ENCODE peak calls at places on chromosome 15, in five cellular contexts. R, Y, I, B and T are unnamed samples.

GRCh38 chr15:77033729-77034619 is 36.9 kb downstream of the TSPAN3 start:
- DNase-seq in R (no peak), Y (peak), I (no peak), B (no peak), T (peak)

GRCh38 chr15:68623301-68623892 is 44.6 kb downstream of the CORO2B start:
- DNase-seq in R (no peak), Y (no peak), I (no peak), B (no peak), T (no peak)

GRCh38 chr15:91801836-91802534 is 51.5 kb upstream of the SLCO3A1 start:
- DNase-seq in R (no peak), Y (no peak), I (no peak), B (peak), T (no peak)

GRCh38 chr15:68589783-68590710 is 11.3 kb downstream of the CORO2B start:
- DNase-seq in R (no peak), Y (peak), I (no peak), B (no peak), T (no peak)

GRCh38 chr15:31049682-31050606 is 51.6 kb downstream of the TRPM1 start:
- DNase-seq in R (no peak), Y (no peak), I (no peak), B (no peak), T (peak)

GRCh38 chr15:57363661-57364060 is 12.6 kb upstream of the CGNL1 start:
- DNase-seq in R (no peak), Y (no peak), I (no peak), B (no peak), T (no peak)

GRCh38 chr15:95520922-95521321 is 809.6 kb upstream of the NR2F2 start:
- DNase-seq in R (no peak), Y (no peak), I (no peak), B (no peak), T (no peak)

GRCh38 chr15:47384316-47384715 is 333.0 kb upstream of the SEMA6D start:
- DNase-seq in R (no peak), Y (peak), I (peak), B (no peak), T (peak)

GRCh38 chr15:29917600-29918597 is 95.6 kb upstream of the TJP1 start:
- DNase-seq in R (no peak), Y (no peak), I (no peak), B (no peak), T (no peak)

GRCh38 chr15:71250936-71251468 is 135.7 kb downstream of the THSD4 start:
- DNase-seq in R (no peak), Y (no peak), I (no peak), B (no peak), T (no peak)

GRCh38 chr15:64092075-64092820 is 1.4 kb downstream of the CIAO2A start:
- DNase-seq in R (no peak), Y (no peak), I (no peak), B (no peak), T (peak)